ENCODE peak calls at places on chromosome 18, in six cellular contexts. P is fibroblast of lung, Y is HCT116, F is neural progenitor cell, U is H1, K is GM12878. Z is an unnamed sample.
A peak's percentile ranks its signal among the peaks of the same experiment; 100 is the strongest.

GRCh38 chr18:58394046-58394445 is 234.8 kb downstream of the ALPK2 start:
- DNase-seq in F (no peak), Y (no peak), K (no peak), P (no peak), U (no peak), Z (no peak)

GRCh38 chr18:59268722-59269562 is 4.3 kb downstream of the RAX start:
- DNase-seq in F (peak; percentile 91), P (peak; percentile 25), U (peak; percentile 89), K (no peak), Y (no peak), Z (no peak)

GRCh38 chr18:23207191-23207955 is 72.1 kb downstream of the CABLES1 start:
- DNase-seq in Y (peak; percentile 8), F (peak; percentile 41), U (peak; percentile 55), K (no peak), P (no peak), Z (no peak)

GRCh38 chr18:58257461-58257860 is 213.4 kb downstream of the NEDD4L start:
- DNase-seq in F (no peak), K (no peak), U (no peak), P (peak; percentile 47), Y (no peak), Z (no peak)

GRCh38 chr18:5466256-5466655 is 77.5 kb downstream of the EPB41L3 start:
- DNase-seq in P (no peak), K (no peak), Y (no peak), F (no peak), U (no peak), Z (no peak)

GRCh38 chr18:51235011-51235789 is 37.7 kb upstream of the MEX3C start:
- DNase-seq in F (peak; percentile 4), P (no peak), U (no peak), Y (no peak), K (no peak), Z (peak; percentile 86)

GRCh38 chr18:45749918-45750689 is 26.1 kb downstream of the SLC14A1 start:
- DNase-seq in F (no peak), Y (no peak), P (no peak), K (peak; percentile 32), U (no peak), Z (no peak)

GRCh38 chr18:46226461-46226860 is 122.3 kb downstream of the HAUS1 start:
- DNase-seq in P (no peak), F (no peak), U (no peak), K (no peak), Y (no peak), Z (no peak)

GRCh38 chr18:61992923-61993322 is 100.1 kb upstream of the RNF152 start:
- DNase-seq in K (no peak), P (peak; percentile 83), U (no peak), F (no peak), Y (no peak), Z (peak; percentile 50)

GRCh38 chr18:2969695-2970094 is 43.2 kb downstream of the LPIN2 start:
- DNase-seq in Y (no peak), U (no peak), P (no peak), F (no peak), K (no peak), Z (no peak)
- H3K4me3 ChIP-seq in Y (no peak overlapping the region), U (no peak overlapping the region), P (no peak overlapping the region), F (no peak overlapping the region), K (no peak overlapping the region), Z (no peak overlapping the region)

GRCh38 chr18:79246309-79247108 is 149.2 kb upstream of the NFATC1 start:
- DNase-seq in U (peak; percentile 89), F (peak; percentile 88), P (peak; percentile 66), Y (peak; percentile 83), K (peak; percentile 30), Z (no peak)

GRCh38 chr18:79251021-79251420 is 144.7 kb upstream of the NFATC1 start:
- DNase-seq in U (no peak), P (no peak), F (no peak), Y (no peak), K (no peak), Z (no peak)

GRCh38 chr18:79248495-79249078 is 147.1 kb upstream of the NFATC1 start:
- DNase-seq in P (peak; percentile 14), F (no peak), Y (no peak), K (no peak), U (no peak), Z (no peak)

GRCh38 chr18:79252904-79253633 is 142.7 kb upstream of the NFATC1 start:
- DNase-seq in U (no peak), Y (no peak), P (no peak), K (no peak), F (no peak), Z (no peak)

DNA sequence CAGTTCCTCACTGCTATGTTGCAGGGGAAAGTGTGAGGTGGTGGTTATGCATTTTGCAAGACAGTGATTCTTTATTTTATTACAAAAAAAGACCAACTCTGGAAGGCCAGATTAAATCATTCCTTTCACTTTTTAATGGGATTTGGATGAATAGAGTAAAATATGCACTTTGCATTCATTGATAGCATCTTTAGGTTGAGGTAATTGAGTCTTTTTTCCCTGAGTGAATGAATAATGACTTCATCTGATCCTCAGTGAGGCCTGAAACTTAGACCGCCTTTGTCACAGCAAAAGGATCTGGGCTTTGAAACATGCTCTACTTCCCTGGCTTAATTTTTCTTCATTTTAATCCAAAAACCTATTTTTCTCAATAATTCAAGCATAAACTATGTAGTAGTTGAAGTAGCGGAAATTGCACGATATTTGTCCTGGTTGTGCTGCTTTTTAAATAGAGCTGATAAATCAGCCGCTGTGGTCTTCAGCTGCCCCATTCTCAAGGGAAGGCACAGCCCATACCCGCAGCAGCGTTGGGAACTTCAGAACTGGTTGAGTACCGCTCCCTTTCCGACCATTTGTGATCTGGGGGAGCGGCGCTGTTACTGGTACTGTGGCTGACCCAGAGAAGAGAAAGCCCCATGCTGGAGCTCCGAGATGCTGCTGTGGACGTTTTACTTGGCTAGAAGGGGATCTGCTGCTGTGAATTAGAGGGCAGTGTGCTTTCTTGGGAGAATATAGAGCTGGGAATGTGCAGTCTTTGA is 145.3 kb upstream of the NFATC1 start:
- DNase-seq in U (no peak), K (no peak), F (peak; percentile 25), Y (no peak), P (no peak), Z (no peak)
- H3K9ac ChIP-seq in U (no peak overlapping the region), K (no peak overlapping the region), F (no peak overlapping the region), Y (no peak overlapping the region), P (no peak overlapping the region), Z (no peak overlapping the region)

DNA sequence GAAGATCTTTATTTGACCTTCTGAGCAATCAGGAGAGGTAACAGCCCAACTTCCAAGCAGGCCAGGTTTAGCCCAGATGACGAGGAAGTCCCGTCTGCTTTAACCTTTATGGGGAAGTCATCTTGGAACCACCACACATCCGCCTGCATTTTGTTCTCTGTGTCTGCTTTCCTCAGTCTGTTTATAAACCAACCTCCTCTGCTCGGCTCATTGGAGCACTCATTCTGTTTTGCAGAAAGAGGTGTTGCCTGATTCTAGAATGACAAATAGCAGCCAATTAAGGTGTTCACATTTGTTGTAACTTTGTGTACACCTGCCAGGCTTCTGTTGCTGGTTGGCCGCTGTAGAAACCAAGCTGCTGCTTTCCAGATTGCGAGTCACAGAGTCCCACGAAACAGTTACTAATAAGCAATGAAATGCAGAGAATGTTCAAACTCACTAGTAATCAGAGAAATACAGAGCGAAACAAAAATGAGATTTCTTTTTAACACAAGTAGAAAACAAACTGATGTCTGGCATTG is 64.2 kb downstream of the MBP start:
- DNase-seq in U (no peak), P (peak; percentile 66), F (no peak), Y (no peak), K (peak; percentile 39), Z (no peak)
- H3K4me3 ChIP-seq in U (no peak overlapping the region), P (no peak overlapping the region), F (no peak overlapping the region), Y (peak overlapping the region; percentile 37), K (peak overlapping the region; percentile 13), Z (no peak overlapping the region)

GRCh38 chr18:71583291-71583690 is 960.9 kb downstream of the CBLN2 start:
- DNase-seq in Y (no peak), K (no peak), U (no peak), P (peak; percentile 77), F (no peak), Z (no peak)
- H3K9ac ChIP-seq in Y (no peak overlapping the region), K (no peak overlapping the region), U (no peak overlapping the region), P (no peak overlapping the region), F (no peak overlapping the region), Z (no peak overlapping the region)

GRCh38 chr18:7626922-7627440 is 59.9 kb downstream of the PTPRM start:
- DNase-seq in Y (no peak), K (no peak), U (no peak), P (peak; percentile 42), F (no peak), Z (no peak)
- H3K4me3 ChIP-seq in Y (no peak overlapping the region), K (no peak overlapping the region), U (no peak overlapping the region), P (no peak overlapping the region), F (no peak overlapping the region), Z (no peak overlapping the region)

DNA sequence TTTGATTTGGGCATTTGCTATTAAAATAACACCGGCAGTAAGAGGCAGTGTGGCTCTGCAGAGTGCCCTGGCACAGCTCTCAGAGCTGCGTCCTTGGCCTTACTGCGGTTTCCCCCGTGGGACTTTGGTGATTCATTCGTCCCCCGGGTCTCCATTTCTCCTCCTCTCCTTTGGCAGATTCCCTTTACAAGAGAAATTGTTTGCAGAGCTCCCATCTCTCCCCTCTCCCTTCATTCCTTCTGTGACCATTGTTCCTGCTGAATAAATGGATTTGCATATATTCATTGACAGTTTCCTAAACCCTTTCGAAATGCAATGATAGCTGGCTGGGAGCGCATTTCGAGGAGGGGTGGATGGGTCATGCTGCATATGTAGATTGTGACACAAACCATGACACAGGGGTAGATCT is 187.5 kb downstream of the VAPA start:
- DNase-seq in U (no peak), F (peak; percentile 11), K (no peak), P (peak; percentile 11), Y (no peak), Z (no peak)
- H3K9ac ChIP-seq in U (no peak overlapping the region), F (no peak overlapping the region), K (no peak overlapping the region), P (no peak overlapping the region), Y (no peak overlapping the region), Z (no peak overlapping the region)

DNA sequence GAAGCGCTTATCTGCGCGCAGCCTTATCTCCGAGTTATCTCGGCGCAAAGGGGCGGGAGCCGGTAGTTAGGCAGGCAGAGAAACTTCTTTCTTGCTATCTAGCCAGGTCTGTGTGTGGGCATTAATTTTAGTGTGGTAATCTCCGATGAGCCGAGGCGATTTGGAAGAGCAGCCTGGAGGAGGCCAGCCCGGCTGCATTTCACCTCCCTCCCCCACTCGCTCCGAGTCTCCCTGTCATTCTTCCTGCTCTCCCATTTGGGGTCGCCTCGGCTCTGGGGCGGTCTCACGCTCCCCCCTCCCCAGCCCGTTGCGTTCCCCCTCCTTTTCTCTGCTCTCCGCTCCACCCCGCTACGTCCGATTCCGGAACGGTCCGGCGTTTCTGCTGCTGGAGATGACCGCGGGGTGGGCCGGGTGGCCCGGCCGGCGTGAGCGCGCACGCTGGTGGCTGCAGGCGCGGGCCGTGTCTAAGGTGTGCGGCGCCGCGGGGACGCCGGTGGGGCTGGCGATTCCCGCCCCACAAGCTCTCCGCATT is 566 bp downstream of the GATA6 start:
- DNase-seq in F (no peak), Y (no peak), U (no peak), K (no peak), P (peak; percentile 67), Z (no peak)
- H3K4me3 ChIP-seq in F (peak overlapping the region; percentile 48), Y (peak overlapping the region; percentile 84), U (peak overlapping the region; percentile 34), K (peak overlapping the region; percentile 50), P (peak overlapping the region; percentile 91), Z (peak overlapping the region; percentile 70)

DNA sequence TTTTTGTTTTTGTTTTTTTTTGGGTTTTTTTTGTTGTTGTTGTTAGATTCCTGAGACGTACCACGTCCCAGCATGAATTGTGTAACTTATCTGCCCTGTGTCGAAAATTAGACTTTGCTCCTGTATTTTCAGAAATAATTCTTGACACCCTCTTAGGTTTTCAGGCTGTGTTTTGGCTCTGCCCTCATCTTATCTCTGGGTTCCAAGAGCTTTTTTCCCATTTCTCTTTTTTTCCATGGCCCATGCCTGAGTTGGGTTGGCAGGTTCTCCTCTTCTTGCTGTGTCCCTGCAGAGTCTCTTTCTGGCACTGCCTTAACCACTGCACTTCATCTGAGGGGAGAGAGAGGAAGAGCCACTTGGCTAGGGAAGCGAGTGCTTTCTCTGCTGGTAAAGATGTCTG is 42.4 kb downstream of the CTIF start:
- DNase-seq in Y (no peak), K (no peak), P (no peak), F (no peak), U (no peak), Z (no peak)
- H3K9ac ChIP-seq in Y (no peak overlapping the region), K (no peak overlapping the region), P (no peak overlapping the region), F (no peak overlapping the region), U (no peak overlapping the region), Z (no peak overlapping the region)